ENCODE peak calls at places on chromosomes 11 and 22, in seven cellular contexts. V is HCT116, T is A549, G is esophagus squamous epithelium, F is heart left ventricle, S is transverse colon, B is gastrocnemius medialis. N is an unnamed sample.

GRCh38 chr11:14645985-14646900 is 2.6 kb downstream of the PDE3B start:
- DNase-seq in V (no peak), T (no peak), G (no peak), F (no peak), S (no peak), B (no peak), N (no peak)

GRCh38 chr11:100914415-100914814 is 215.2 kb downstream of the PGR start:
- DNase-seq in V (no peak), T (no peak), G (no peak), F (no peak), S (no peak), B (no peak), N (no peak)

GRCh38 chr22:50274311-50274710 is 4.1 kb upstream of the MAPK11 start:
- DNase-seq in V (no peak), T (peak), G (no peak), F (no peak), S (peak), B (peak), N (no peak)

GRCh38 chr11:102476069-102476468 is 23.5 kb upstream of the TMEM123 start:
- DNase-seq in V (no peak), T (no peak), G (no peak), F (no peak), S (no peak), B (no peak), N (no peak)

GRCh38 chr22:21015051-21016006 is at the start of gene P2RX6:
- DNase-seq in V (no peak), T (no peak), G (no peak), F (no peak), S (no peak), B (peak), N (no peak)

GRCh38 chr11:47272706-47273105 is 2.8 kb downstream of the MADD start:
- DNase-seq in V (no peak), T (no peak), G (no peak), F (no peak), S (no peak), B (no peak), N (no peak)

GRCh38 chr11:131495417-131495816 is 125.0 kb downstream of the NTM start:
- DNase-seq in V (no peak), T (no peak), G (no peak), F (no peak), S (peak), B (peak), N (peak)

GRCh38 chr11:94932503-94932902 is 40.9 kb downstream of the CWC15 start:
- DNase-seq in V (no peak), T (no peak), G (no peak), F (no peak), S (no peak), B (no peak), N (no peak)

DNA sequence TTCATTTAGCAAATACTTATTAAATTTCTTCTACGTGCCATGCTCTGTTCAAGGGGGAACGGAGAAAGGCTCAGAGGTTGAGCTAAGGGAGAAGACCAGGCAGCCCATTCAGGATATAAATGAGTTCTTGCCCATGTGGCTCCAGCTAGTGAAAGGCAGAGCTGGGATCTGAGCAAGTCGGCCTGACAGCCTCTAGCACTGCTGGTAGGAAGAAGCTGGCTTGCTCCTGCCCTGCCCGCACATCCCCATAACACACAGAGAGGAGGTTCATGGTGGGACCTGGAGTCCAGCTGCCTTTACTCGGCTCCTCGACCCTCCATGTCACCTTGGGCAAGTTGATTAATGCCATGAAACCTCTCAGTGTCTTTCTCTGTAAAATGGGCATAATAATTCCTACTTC is 2.0 kb downstream of the SLC15A3 start:
- DNase-seq in V (no peak), T (no peak), G (no peak), F (no peak), S (no peak), B (no peak), N (no peak)
- H3K4me3 ChIP-seq in V (no peak), T (no peak), G (no peak), F (peak), S (no peak), B (peak), N (peak)

GRCh38 chr11:8832571-8833260 is 78.3 kb upstream of the AKIP1 start:
- DNase-seq in V (no peak), T (no peak), G (no peak), F (no peak), S (no peak), B (no peak), N (peak)
- TF ChIP-seq POLR2A in V (no peak), T (no peak), G (no peak), F (no peak), S (no peak), B (no peak), N (no peak)

GRCh38 chr11:96097844-96098421 is 174.0 kb upstream of the MTMR2 start:
- DNase-seq in V (no peak), T (no peak), G (no peak), F (no peak), S (peak), B (no peak), N (no peak)

GRCh38 chr11:96101146-96101545 is 177.2 kb upstream of the MTMR2 start:
- DNase-seq in V (no peak), T (no peak), G (no peak), F (no peak), S (no peak), B (no peak), N (no peak)

GRCh38 chr11:96095884-96096301 is 172.0 kb upstream of the MTMR2 start:
- DNase-seq in V (no peak), T (no peak), G (no peak), F (no peak), S (peak), B (no peak), N (no peak)

GRCh38 chr11:96096360-96096759 is 172.5 kb upstream of the MTMR2 start:
- DNase-seq in V (no peak), T (no peak), G (no peak), F (no peak), S (no peak), B (no peak), N (no peak)

DNA sequence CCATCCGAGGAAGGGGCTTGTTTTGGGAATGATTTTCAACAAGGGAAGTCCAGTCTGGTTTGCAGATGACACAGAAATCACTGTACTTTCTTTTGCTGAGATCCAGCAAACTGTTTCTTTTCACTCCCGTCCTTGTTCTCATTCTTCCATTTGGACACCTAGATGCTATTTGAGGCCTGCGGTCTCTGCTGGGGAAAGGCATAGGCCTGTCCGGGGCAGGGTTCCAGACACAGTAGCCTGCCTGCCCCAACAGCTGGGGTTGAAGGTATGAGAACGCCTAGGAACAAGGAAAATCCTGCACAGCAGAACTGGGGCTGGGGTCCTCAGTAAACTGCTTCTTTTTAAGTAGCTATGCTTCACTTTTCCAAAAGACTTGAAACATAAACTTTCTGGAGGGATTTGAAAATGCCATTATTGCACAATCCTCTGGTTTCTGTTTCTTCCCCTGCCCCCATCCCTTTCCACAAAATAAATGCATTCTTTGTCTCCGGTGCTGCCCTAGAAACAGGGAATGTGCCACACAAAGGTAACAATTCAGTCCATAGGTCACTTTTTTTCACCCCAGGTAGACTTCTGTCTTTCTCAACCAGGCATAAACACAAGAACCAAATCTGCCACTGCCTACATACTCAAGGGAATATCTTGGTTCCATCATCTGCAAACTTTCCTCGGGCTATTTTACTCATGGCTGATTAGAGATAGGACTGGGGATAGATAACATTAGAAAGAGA is 174.8 kb upstream of the MTMR2 start:
- DNase-seq in V (no peak), T (no peak), G (no peak), F (no peak), S (no peak), B (no peak), N (no peak)
- H3K4me3 ChIP-seq in V (no peak), T (no peak), G (no peak), F (no peak), S (no peak), B (no peak), N (no peak)

GRCh38 chr11:650482-650881 is 13.4 kb downstream of the DRD4 start:
- DNase-seq in V (no peak), T (no peak), G (no peak), F (no peak), S (no peak), B (no peak), N (no peak)
- TF ChIP-seq POLR2A in V (no peak), T (no peak), G (no peak), F (no peak), S (no peak), B (no peak), N (no peak)

DNA sequence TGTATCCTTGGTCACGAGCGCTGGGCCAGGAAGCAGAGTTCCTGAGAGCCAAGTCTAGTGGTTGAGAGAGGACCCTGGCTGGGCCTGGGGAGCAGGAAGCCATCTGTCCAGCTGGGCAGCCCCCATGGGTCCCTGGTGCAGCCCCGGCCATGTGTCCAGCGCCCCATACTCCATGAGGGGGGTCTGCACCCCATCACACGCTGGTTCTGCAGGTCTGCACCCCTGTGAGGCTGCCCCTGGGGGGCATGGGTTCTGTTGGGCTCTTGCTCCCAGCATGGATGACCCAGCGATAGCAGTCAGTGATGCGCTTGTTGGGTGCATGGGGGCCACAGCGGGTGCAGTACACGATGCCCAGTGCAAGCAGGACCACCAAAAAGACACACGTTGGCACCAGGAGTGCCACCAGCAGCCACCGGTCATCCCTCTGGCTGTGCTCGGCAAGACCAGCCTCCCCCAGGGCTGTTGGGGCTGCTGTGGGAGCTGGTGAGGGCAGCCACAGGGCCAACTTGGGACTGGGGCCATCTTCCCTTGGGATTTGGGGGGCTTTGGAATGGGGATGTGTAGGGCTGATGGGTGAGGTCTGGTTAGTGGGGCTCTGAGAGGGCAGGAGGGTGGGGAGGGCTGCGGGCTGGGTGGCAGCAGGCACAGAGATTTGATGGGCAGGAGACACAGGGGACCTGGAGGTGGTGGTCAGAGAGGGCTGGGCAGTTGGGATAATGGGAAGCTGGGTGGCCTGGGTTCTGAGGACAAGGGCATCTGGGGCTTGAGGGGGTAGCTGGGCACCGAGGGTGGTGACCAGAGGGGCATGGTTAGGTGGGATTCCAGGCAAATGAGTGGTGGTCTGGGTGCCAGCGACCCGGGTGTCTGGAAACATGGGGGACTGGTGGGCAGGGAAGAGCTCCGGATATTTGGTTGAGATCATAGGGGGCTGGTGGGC is 2.0 kb downstream of the CD248 start:
- DNase-seq in V (no peak), T (no peak), G (no peak), F (peak), S (no peak), B (no peak), N (no peak)
- H3K4me3 ChIP-seq in V (no peak), T (no peak), G (no peak), F (peak), S (no peak), B (peak), N (peak)

GRCh38 chr11:45804806-45805304 is at the start of gene SLC35C1:
- DNase-seq in V (peak), T (peak), G (peak), F (peak), S (peak), B (peak), N (peak)
- TF ChIP-seq POLR2A in V (peak), T (peak), G (peak), F (peak), S (peak), B (peak), N (peak)

GRCh38 chr11:79438631-79439429 is 2.0 kb downstream of the TENM4 start:
- DNase-seq in V (no peak), T (no peak), G (no peak), F (no peak), S (peak), B (no peak), N (no peak)

GRCh38 chr11:79439430-79439892 is 1.4 kb downstream of the TENM4 start:
- DNase-seq in V (no peak), T (no peak), G (no peak), F (no peak), S (no peak), B (no peak), N (no peak)

GRCh38 chr11:79441159-79441875 is 487 bp upstream of the TENM4 start:
- DNase-seq in V (no peak), T (no peak), G (no peak), F (no peak), S (no peak), B (no peak), N (no peak)

GRCh38 chr11:79440451-79441158 is at the start of gene TENM4:
- DNase-seq in V (no peak), T (no peak), G (no peak), F (peak), S (peak), B (peak), N (peak)

DNA sequence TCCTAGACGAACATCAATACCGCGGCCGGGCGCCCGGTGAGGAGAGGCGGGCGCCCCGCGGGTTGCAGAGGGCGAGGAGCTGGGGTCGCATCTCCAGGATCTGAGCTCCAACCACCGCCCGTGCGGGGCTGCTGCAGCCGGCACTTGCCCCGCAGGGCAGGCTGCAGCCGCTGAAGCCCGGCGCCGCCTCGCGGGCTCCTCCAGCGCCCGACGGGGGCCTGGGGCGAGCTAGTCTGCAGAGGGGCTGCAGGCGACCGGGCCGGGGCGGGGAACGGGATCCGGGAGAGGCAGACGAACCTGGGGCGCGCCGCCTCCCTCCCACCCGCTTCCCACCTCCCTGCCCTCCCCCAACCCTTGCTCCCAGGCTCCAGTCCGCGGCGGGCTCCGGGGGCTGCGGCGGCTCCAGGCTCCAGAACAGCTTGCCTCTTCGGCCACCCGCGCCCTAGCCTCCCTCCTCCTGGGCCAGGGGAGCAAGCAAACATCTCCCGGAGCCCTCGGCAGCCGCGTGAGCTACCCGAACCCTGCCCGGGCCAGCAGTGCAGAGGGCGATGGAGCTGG is 858 bp downstream of the TENM4 start:
- DNase-seq in V (no peak), T (no peak), G (no peak), F (peak), S (no peak), B (no peak), N (peak)
- H3K4me3 ChIP-seq in V (no peak), T (peak), G (peak), F (peak), S (peak), B (peak), N (peak)

N was measured in breast epithelium.